ENCODE peak calls at places on chromosomes 2 and 18, in four cellular contexts. R is ovary, L is H1, Z is A549. G is an unnamed sample.

GRCh38 chr18:78814321-78814720 is 165.3 kb upstream of the SALL3 start:
- DNase-seq in R (no peak), L (no peak), Z (no peak), G (peak)

GRCh38 chr18:77063256-77063655 is 69.3 kb downstream of the MBP start:
- DNase-seq in R (no peak), L (no peak), Z (no peak), G (peak)

GRCh38 chr2:52416340-52416739 is 1351.3 kb upstream of the CHAC2 start:
- DNase-seq in R (no peak), L (no peak), Z (no peak), G (no peak)

GRCh38 chr2:204680576-204680975 is 135.3 kb downstream of the PARD3B start:
- DNase-seq in R (no peak), L (no peak), Z (no peak), G (no peak)

GRCh38 chr2:67259581-67260347 is 137.4 kb upstream of the ETAA1 start:
- DNase-seq in R (peak), L (no peak), Z (peak), G (no peak)

GRCh38 chr2:44169155-44169898 is 652 bp downstream of the PPM1B start:
- DNase-seq in R (no peak), L (peak), Z (peak), G (no peak)

GRCh38 chr18:77105021-77105420 is 27.6 kb downstream of the MBP start:
- DNase-seq in R (no peak), L (no peak), Z (no peak), G (no peak)

GRCh38 chr2:69585855-69586560 is 57.5 kb downstream of the AAK1 start:
- DNase-seq in R (no peak), L (no peak), Z (no peak), G (peak)

GRCh38 chr2:212957624-212958023 is 193.8 kb downstream of the IKZF2 start:
- DNase-seq in R (no peak), L (no peak), Z (no peak), G (no peak)

GRCh38 chr2:144099746-144100438 is 420.0 kb downstream of the ZEB2 start:
- DNase-seq in R (no peak), L (no peak), Z (peak), G (no peak)

GRCh38 chr18:48899558-48900174 is 51.1 kb downstream of the SMAD7 start:
- DNase-seq in R (no peak), L (no peak), Z (no peak), G (no peak)

GRCh38 chr2:127121776-127122176 is 14.8 kb upstream of the BIN1 start:
- DNase-seq in R (no peak), L (no peak), Z (no peak), G (peak)

GRCh38 chr2:196097864-196098660 is 29.4 kb upstream of the DNAH7 start:
- DNase-seq in R (no peak), L (no peak), Z (no peak), G (no peak)

GRCh38 chr2:105224444-105224843 is 17.1 kb upstream of the GPR45 start:
- DNase-seq in R (no peak), L (no peak), Z (no peak), G (no peak)

GRCh38 chr2:20465716-20466391 is 19.0 kb downstream of the RHOB start:
- DNase-seq in R (no peak), L (no peak), Z (no peak), G (no peak)

GRCh38 chr2:204046145-204046544 is 109.6 kb downstream of the ICOS start:
- DNase-seq in R (no peak), L (no peak), Z (no peak), G (no peak)

GRCh38 chr2:12890481-12890980 is 173.8 kb downstream of the TRIB2 start:
- DNase-seq in R (no peak), L (no peak), Z (no peak), G (no peak)

GRCh38 chr2:64276417-64277095 is 132.3 kb upstream of the PELI1 start:
- DNase-seq in R (no peak), L (peak), Z (no peak), G (no peak)
- TF ChIP-seq EP300 in R (no peak), L (peak), Z (no peak), G (no peak)

GRCh38 chr18:9120796-9121195 is 15.8 kb upstream of the ANKRD12 start:
- DNase-seq in R (no peak), L (no peak), Z (no peak), G (no peak)
- TF ChIP-seq EP300 in R (no peak), L (no peak), Z (no peak), G (no peak)

GRCh38 chr2:208266641-208267335 is 733 bp downstream of the PIKFYVE start:
- DNase-seq in R (no peak), L (no peak), Z (no peak), G (no peak)

GRCh38 chr2:208268553-208268952 is 2.5 kb downstream of the PIKFYVE start:
- DNase-seq in R (no peak), L (no peak), Z (no peak), G (no peak)

GRCh38 chr2:208269091-208269490 is 3.0 kb downstream of the PIKFYVE start:
- DNase-seq in R (no peak), L (no peak), Z (peak), G (no peak)

GRCh38 chr2:208265371-208265806 is 666 bp upstream of the PIKFYVE start:
- DNase-seq in R (no peak), L (peak), Z (peak), G (no peak)

GRCh38 chr2:208265807-208266640 is at the start of gene PIKFYVE:
- DNase-seq in R (peak), L (peak), Z (peak), G (peak)
- TF ChIP-seq EP300 in R (peak), L (peak), Z (no peak), G (peak)

GRCh38 chr18:3665780-3666525 is 216.0 kb downstream of the TGIF1 start:
- DNase-seq in R (peak), L (peak), Z (peak), G (no peak)

GRCh38 chr18:3666526-3667254 is 216.7 kb downstream of the TGIF1 start:
- DNase-seq in R (no peak), L (no peak), Z (no peak), G (no peak)

GRCh38 chr18:3665187-3665586 is 215.2 kb downstream of the TGIF1 start:
- DNase-seq in R (no peak), L (no peak), Z (no peak), G (no peak)

GRCh38 chr18:3663870-3664512 is 214.0 kb downstream of the TGIF1 start:
- DNase-seq in R (no peak), L (no peak), Z (no peak), G (no peak)

DNA sequence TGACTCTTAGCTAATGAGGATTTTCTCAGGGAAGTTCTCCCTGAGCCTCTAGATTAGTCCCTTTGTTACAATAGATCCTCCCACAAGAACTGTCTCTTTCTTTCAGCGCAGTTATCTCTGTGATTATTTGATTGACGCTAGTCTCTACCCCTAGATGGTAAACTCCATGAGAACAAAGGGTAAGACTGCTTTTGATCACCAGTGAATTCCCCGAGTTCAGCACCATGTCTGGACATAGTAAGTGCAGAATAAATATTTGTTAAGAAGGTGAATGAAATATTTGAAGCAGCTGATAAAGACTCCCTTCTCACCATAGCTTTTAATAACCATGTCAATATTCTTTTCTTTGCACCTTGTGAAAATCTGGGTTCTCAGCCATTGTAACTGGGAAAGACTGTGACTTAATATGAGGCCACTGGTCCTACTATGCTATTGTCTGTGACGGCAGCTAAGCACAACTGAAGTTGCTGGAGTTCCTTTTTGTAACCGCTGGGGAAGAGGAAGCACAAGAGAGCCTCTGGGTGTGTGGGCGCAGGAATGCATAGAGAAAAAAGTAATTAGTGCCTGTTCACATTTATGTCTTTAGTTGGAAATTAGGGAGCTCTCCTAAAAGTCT is 214.7 kb downstream of the TGIF1 start:
- DNase-seq in R (no peak), L (no peak), Z (no peak), G (no peak)
- TF ChIP-seq EP300 in R (no peak), L (no peak), Z (no peak), G (no peak)

GRCh38 chr2:38128653-38129052 is 52.7 kb upstream of the CYP1B1 start:
- DNase-seq in R (no peak), L (no peak), Z (no peak), G (no peak)
- TF ChIP-seq EP300 in R (no peak), L (no peak), Z (no peak), G (no peak)

GRCh38 chr2:33599175-33599942 is at the start of gene FAM98A:
- DNase-seq in R (peak), L (peak), Z (peak), G (peak)
- TF ChIP-seq EP300 in R (no peak), L (no peak), Z (no peak), G (no peak)

G was measured in upper lobe of left lung.